ENCODE peak calls at places on chromosomes 6 and 20, in seven cellular contexts. One of them, this sample, is unnamed.

GRCh38 chr20:7272512-7272911 is 505.0 kb downstream of the BMP2 start:
- DNase-seq in AG09309: no peak
- DNase-seq in bronchial epithelial cell: peak
- DNase-seq in GM23248: peak
- DNase-seq in sigmoid colon: no peak
- DNase-seq in GM23338: peak
- DNase-seq in neural progenitor cell: no peak
- DNase-seq in this sample: no peak

GRCh38 chr6:50452001-50452400 is 261.3 kb upstream of the TFAP2D start:
- DNase-seq in AG09309: no peak
- DNase-seq in bronchial epithelial cell: no peak
- DNase-seq in GM23248: no peak
- DNase-seq in sigmoid colon: no peak
- DNase-seq in GM23338: no peak
- DNase-seq in neural progenitor cell: no peak
- DNase-seq in this sample: no peak

GRCh38 chr6:113855500-113856010 is 1.6 kb upstream of the MARCKS start:
- DNase-seq in AG09309: no peak
- DNase-seq in bronchial epithelial cell: no peak
- DNase-seq in GM23248: peak
- DNase-seq in sigmoid colon: peak
- DNase-seq in GM23338: peak
- DNase-seq in neural progenitor cell: peak
- DNase-seq in this sample: no peak

GRCh38 chr6:150373260-150373701 is 4.5 kb downstream of the IYD start:
- DNase-seq in AG09309: peak
- DNase-seq in bronchial epithelial cell: peak
- DNase-seq in GM23248: peak
- DNase-seq in sigmoid colon: no peak
- DNase-seq in GM23338: no peak
- DNase-seq in neural progenitor cell: no peak
- DNase-seq in this sample: peak

GRCh38 chr6:169985121-169986015 is 233.9 kb downstream of the ERMARD start:
- DNase-seq in AG09309: no peak
- DNase-seq in bronchial epithelial cell: no peak
- DNase-seq in GM23248: no peak
- DNase-seq in sigmoid colon: peak
- DNase-seq in GM23338: no peak
- DNase-seq in neural progenitor cell: no peak
- DNase-seq in this sample: no peak

GRCh38 chr20:34938466-34939163 is 17.0 kb downstream of the GSS start:
- DNase-seq in AG09309: no peak
- DNase-seq in bronchial epithelial cell: no peak
- DNase-seq in GM23248: no peak
- DNase-seq in sigmoid colon: peak
- DNase-seq in GM23338: no peak
- DNase-seq in neural progenitor cell: no peak
- DNase-seq in this sample: no peak

GRCh38 chr20:25173321-25173720 is 22.2 kb upstream of the ENTPD6 start:
- DNase-seq in AG09309: no peak
- DNase-seq in bronchial epithelial cell: no peak
- DNase-seq in GM23248: no peak
- DNase-seq in sigmoid colon: no peak
- DNase-seq in GM23338: no peak
- DNase-seq in neural progenitor cell: no peak
- DNase-seq in this sample: no peak

GRCh38 chr6:152121910-152122309 is 314.4 kb downstream of the ESR1 start:
- DNase-seq in AG09309: no peak
- DNase-seq in bronchial epithelial cell: no peak
- DNase-seq in GM23248: no peak
- DNase-seq in sigmoid colon: no peak
- DNase-seq in GM23338: no peak
- DNase-seq in neural progenitor cell: no peak
- DNase-seq in this sample: no peak

GRCh38 chr20:54550776-54551396 is 75.5 kb downstream of the DOK5 start:
- DNase-seq in AG09309: no peak
- DNase-seq in bronchial epithelial cell: no peak
- DNase-seq in GM23248: peak
- DNase-seq in sigmoid colon: no peak
- DNase-seq in GM23338: no peak
- DNase-seq in neural progenitor cell: no peak
- DNase-seq in this sample: no peak

GRCh38 chr6:108737594-108738546 is 110.4 kb upstream of the ARMC2 start:
- DNase-seq in AG09309: peak
- DNase-seq in bronchial epithelial cell: peak
- DNase-seq in GM23248: peak
- DNase-seq in sigmoid colon: peak
- DNase-seq in GM23338: no peak
- DNase-seq in neural progenitor cell: no peak
- DNase-seq in this sample: peak

GRCh38 chr6:39137235-39137634 is 22.2 kb upstream of the SAYSD1 start:
- DNase-seq in AG09309: no peak
- DNase-seq in bronchial epithelial cell: peak
- DNase-seq in GM23248: peak
- DNase-seq in sigmoid colon: no peak
- DNase-seq in GM23338: peak
- DNase-seq in neural progenitor cell: peak
- DNase-seq in this sample: no peak

DNA sequence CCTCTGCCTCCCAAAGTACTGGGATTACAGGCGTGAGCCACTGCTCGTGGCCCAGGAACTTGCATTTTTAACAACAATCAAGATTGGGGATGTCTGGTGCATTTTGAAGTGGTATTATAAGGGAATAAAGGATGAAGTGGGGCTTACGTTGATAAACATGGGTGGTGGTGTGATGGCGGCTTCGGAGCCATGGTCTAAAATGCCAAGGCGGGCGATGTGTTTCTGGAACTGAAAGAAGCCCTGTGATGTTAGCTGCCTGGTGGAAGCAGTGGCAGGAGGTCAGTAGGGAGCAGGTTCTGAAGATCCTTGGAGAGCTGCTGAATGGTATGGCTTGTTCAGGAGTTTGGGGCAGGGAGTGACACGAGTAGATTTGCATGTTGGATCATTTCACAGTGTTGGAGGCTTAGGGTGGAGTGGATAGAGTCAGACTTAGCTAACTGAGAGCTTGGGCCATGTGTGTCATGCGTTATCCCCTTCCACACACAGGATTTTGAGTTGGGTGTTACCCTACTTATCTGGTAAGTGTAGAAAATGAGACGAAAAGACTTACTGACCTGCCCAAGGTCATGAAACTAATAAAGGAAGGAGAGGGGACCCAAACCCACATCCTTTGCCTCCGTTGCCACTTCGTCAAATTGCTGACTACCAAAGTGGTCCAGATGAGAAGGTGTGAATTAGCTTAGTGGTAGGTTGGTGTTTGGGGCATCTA is 1.5 kb downstream of the NELFCD start:
- DNase-seq in AG09309: no peak
- DNase-seq in bronchial epithelial cell: no peak
- DNase-seq in GM23248: peak
- DNase-seq in sigmoid colon: peak
- DNase-seq in GM23338: no peak
- DNase-seq in neural progenitor cell: no peak
- DNase-seq in this sample: no peak
- H3K4me3 ChIP-seq in AG09309: peak
- H3K4me3 ChIP-seq in bronchial epithelial cell: no peak
- H3K4me3 ChIP-seq in GM23248: peak
- H3K4me3 ChIP-seq in sigmoid colon: peak
- H3K4me3 ChIP-seq in GM23338: peak
- H3K4me3 ChIP-seq in neural progenitor cell: peak
- H3K4me3 ChIP-seq in this sample: peak

GRCh38 chr6:53797304-53797703 is 2.5 kb downstream of the LRRC1 start:
- DNase-seq in AG09309: no peak
- DNase-seq in bronchial epithelial cell: no peak
- DNase-seq in GM23248: no peak
- DNase-seq in sigmoid colon: no peak
- DNase-seq in GM23338: no peak
- DNase-seq in neural progenitor cell: no peak
- DNase-seq in this sample: no peak

GRCh38 chr6:53795254-53795701 is 473 bp downstream of the LRRC1 start:
- DNase-seq in AG09309: no peak
- DNase-seq in bronchial epithelial cell: peak
- DNase-seq in GM23248: no peak
- DNase-seq in sigmoid colon: no peak
- DNase-seq in GM23338: peak
- DNase-seq in neural progenitor cell: no peak
- DNase-seq in this sample: no peak

GRCh38 chr6:53795702-53796450 is 1.1 kb downstream of the LRRC1 start:
- DNase-seq in AG09309: no peak
- DNase-seq in bronchial epithelial cell: no peak
- DNase-seq in GM23248: peak
- DNase-seq in sigmoid colon: peak
- DNase-seq in GM23338: peak
- DNase-seq in neural progenitor cell: peak
- DNase-seq in this sample: no peak

GRCh38 chr6:53796451-53796780 is 1.6 kb downstream of the LRRC1 start:
- DNase-seq in AG09309: no peak
- DNase-seq in bronchial epithelial cell: peak
- DNase-seq in GM23248: no peak
- DNase-seq in sigmoid colon: no peak
- DNase-seq in GM23338: no peak
- DNase-seq in neural progenitor cell: no peak
- DNase-seq in this sample: no peak

DNA sequence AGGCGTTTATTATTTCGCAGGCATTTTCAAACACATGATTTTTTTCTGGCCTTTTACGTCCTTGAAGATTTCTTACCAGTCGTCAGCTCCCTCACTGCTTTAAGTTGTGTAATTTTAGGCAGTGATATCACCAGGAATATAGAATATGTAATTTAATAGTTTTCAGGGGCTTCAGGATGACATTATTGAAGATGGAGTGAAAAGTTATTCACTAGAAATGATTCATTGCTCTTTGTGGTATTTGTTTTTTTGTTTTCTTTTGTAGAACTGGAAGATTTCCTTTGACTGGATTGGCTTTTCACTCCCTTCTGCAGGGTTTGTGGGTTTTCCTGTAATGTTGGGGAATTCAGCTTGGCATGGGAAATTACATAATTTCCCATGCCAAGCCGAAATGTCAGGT is 2.0 kb downstream of the LRRC1 start:
- DNase-seq in AG09309: no peak
- DNase-seq in bronchial epithelial cell: peak
- DNase-seq in GM23248: peak
- DNase-seq in sigmoid colon: no peak
- DNase-seq in GM23338: no peak
- DNase-seq in neural progenitor cell: no peak
- DNase-seq in this sample: no peak
- H3K4me3 ChIP-seq in AG09309: no peak
- H3K4me3 ChIP-seq in bronchial epithelial cell: peak
- H3K4me3 ChIP-seq in GM23248: peak
- H3K4me3 ChIP-seq in sigmoid colon: peak
- H3K4me3 ChIP-seq in GM23338: peak
- H3K4me3 ChIP-seq in neural progenitor cell: peak
- H3K4me3 ChIP-seq in this sample: no peak

GRCh38 chr6:24909281-24910216 is 26.2 kb downstream of the RIPOR2 start:
- DNase-seq in AG09309: no peak
- DNase-seq in bronchial epithelial cell: no peak
- DNase-seq in GM23248: peak
- DNase-seq in sigmoid colon: no peak
- DNase-seq in GM23338: peak
- DNase-seq in neural progenitor cell: no peak
- DNase-seq in this sample: no peak

GRCh38 chr6:24910331-24910849 is 25.4 kb downstream of the RIPOR2 start:
- DNase-seq in AG09309: no peak
- DNase-seq in bronchial epithelial cell: peak
- DNase-seq in GM23248: peak
- DNase-seq in sigmoid colon: no peak
- DNase-seq in GM23338: peak
- DNase-seq in neural progenitor cell: peak
- DNase-seq in this sample: no peak

GRCh38 chr6:24907959-24908358 is 27.8 kb downstream of the RIPOR2 start:
- DNase-seq in AG09309: no peak
- DNase-seq in bronchial epithelial cell: no peak
- DNase-seq in GM23248: peak
- DNase-seq in sigmoid colon: no peak
- DNase-seq in GM23338: no peak
- DNase-seq in neural progenitor cell: peak
- DNase-seq in this sample: no peak

GRCh38 chr6:24906314-24906713 is 29.4 kb downstream of the RIPOR2 start:
- DNase-seq in AG09309: no peak
- DNase-seq in bronchial epithelial cell: peak
- DNase-seq in GM23248: no peak
- DNase-seq in sigmoid colon: no peak
- DNase-seq in GM23338: no peak
- DNase-seq in neural progenitor cell: no peak
- DNase-seq in this sample: no peak

DNA sequence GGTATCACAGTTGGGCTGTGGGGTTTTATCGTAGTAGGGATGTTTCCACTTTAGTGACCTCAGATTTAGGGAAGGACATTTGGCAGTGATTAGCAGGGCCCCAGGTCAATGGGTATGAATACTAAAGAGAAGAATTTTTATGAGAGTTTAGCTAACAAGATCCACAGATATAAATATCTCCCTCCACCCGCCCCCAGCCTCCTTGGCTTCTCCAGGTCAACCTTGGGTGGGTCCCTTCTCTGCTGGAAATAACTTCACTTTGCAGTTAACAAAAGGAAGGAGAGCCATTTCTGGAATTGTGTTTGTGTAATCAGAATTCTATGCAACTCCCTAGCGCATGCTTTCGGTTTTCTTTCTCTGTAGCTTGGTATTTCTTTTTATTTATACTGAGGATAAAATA is 27.2 kb downstream of the RIPOR2 start:
- DNase-seq in AG09309: peak
- DNase-seq in bronchial epithelial cell: no peak
- DNase-seq in GM23248: peak
- DNase-seq in sigmoid colon: no peak
- DNase-seq in GM23338: no peak
- DNase-seq in neural progenitor cell: no peak
- DNase-seq in this sample: no peak
- H3K4me3 ChIP-seq in AG09309: peak
- H3K4me3 ChIP-seq in bronchial epithelial cell: no peak
- H3K4me3 ChIP-seq in GM23248: peak
- H3K4me3 ChIP-seq in sigmoid colon: peak
- H3K4me3 ChIP-seq in GM23338: no peak
- H3K4me3 ChIP-seq in neural progenitor cell: no peak
- H3K4me3 ChIP-seq in this sample: no peak

DNA sequence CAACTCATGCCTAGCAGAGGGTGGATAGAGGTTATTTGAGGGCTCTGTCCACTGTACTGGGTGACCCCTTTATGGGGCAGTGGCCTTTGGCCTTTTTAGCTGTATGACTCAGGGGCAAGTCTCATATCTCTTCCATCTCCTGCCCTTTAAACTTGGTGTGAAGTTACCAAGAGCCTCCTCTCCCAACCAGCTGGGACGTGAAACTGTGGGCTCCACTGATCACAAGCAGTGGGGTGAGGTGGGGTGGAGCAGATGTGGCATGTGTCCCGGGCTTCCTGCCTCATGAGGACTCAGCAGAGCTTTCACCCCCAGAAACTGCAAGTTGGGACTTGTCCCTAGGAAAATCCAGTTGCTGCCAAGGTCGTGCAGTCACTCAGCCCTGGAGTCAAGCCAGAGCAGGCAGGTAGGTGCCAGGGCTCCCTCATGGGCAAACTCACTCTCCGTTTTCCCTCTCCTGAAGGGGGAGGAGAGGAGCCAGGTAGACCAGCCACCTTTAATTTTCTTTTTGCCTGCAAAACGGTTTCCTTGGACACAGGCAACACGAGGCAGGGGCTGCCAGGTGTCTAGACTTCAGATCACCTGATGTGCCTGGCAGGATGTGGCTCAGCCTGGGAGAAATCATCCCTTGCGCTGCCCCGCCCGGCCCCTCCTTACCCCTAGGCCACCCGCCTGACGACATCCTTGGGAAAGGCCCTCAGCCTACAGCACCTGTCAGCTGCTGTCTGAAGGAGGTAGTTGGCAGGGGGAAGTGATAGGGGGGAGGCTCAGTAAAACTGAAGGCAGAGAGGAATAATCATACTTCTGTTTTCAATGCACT is 4.0 kb downstream of the CDKN1A start:
- DNase-seq in AG09309: no peak
- DNase-seq in bronchial epithelial cell: peak
- DNase-seq in GM23248: peak
- DNase-seq in sigmoid colon: peak
- DNase-seq in GM23338: peak
- DNase-seq in neural progenitor cell: no peak
- DNase-seq in this sample: no peak
- H3K4me3 ChIP-seq in AG09309: peak
- H3K4me3 ChIP-seq in bronchial epithelial cell: no peak
- H3K4me3 ChIP-seq in GM23248: peak
- H3K4me3 ChIP-seq in sigmoid colon: no peak
- H3K4me3 ChIP-seq in GM23338: no peak
- H3K4me3 ChIP-seq in neural progenitor cell: no peak
- H3K4me3 ChIP-seq in this sample: peak